ENCODE peak calls at places on chromosomes 2 and 18, in seven cellular contexts. One of them, this sample, is unnamed.

GRCh38 chr2:238128061-238129040 is 10.1 kb upstream of the KLHL30 start:
- DNase-seq in H7: peak
- DNase-seq in stimulated activated CD4-positive, alpha-beta T cell treated with anti-CD3 and anti-CD28 coated beads, TNF-alpha, amount 100 ng/mL, for 1 hour: no peak
- DNase-seq in pancreas: no peak
- DNase-seq in RKO: no peak
- DNase-seq in neuronal stem cell: no peak
- DNase-seq in NCI-H1417: no peak
- DNase-seq in this sample: no peak

GRCh38 chr18:62054929-62055498 is 131.8 kb downstream of the PIGN start:
- DNase-seq in H7: no peak
- DNase-seq in stimulated activated CD4-positive, alpha-beta T cell treated with anti-CD3 and anti-CD28 coated beads, TNF-alpha, amount 100 ng/mL, for 1 hour: no peak
- DNase-seq in pancreas: no peak
- DNase-seq in RKO: no peak
- DNase-seq in neuronal stem cell: no peak
- DNase-seq in NCI-H1417: no peak
- DNase-seq in this sample: no peak

GRCh38 chr2:53170463-53170862 is 597.1 kb upstream of the CHAC2 start:
- DNase-seq in H7: no peak
- DNase-seq in stimulated activated CD4-positive, alpha-beta T cell treated with anti-CD3 and anti-CD28 coated beads, TNF-alpha, amount 100 ng/mL, for 1 hour: no peak
- DNase-seq in pancreas: no peak
- DNase-seq in RKO: no peak
- DNase-seq in neuronal stem cell: no peak
- DNase-seq in NCI-H1417: no peak
- DNase-seq in this sample: no peak

GRCh38 chr18:36572135-36572856 is 256.5 kb downstream of the TPGS2 start:
- DNase-seq in H7: peak
- DNase-seq in stimulated activated CD4-positive, alpha-beta T cell treated with anti-CD3 and anti-CD28 coated beads, TNF-alpha, amount 100 ng/mL, for 1 hour: no peak
- DNase-seq in pancreas: peak
- DNase-seq in RKO: peak
- DNase-seq in neuronal stem cell: peak
- DNase-seq in NCI-H1417: peak
- DNase-seq in this sample: peak

GRCh38 chr2:24711881-24712280 is 81.3 kb downstream of the PTRHD1 start:
- DNase-seq in H7: no peak
- DNase-seq in stimulated activated CD4-positive, alpha-beta T cell treated with anti-CD3 and anti-CD28 coated beads, TNF-alpha, amount 100 ng/mL, for 1 hour: no peak
- DNase-seq in pancreas: no peak
- DNase-seq in RKO: no peak
- DNase-seq in neuronal stem cell: no peak
- DNase-seq in NCI-H1417: no peak
- DNase-seq in this sample: no peak

GRCh38 chr2:161161074-161161577 is 898 bp downstream of the TANK start:
- DNase-seq in H7: no peak
- DNase-seq in stimulated activated CD4-positive, alpha-beta T cell treated with anti-CD3 and anti-CD28 coated beads, TNF-alpha, amount 100 ng/mL, for 1 hour: no peak
- DNase-seq in pancreas: no peak
- DNase-seq in RKO: peak
- DNase-seq in neuronal stem cell: no peak
- DNase-seq in NCI-H1417: peak
- DNase-seq in this sample: no peak

GRCh38 chr18:22641973-22642372 is 224.3 kb upstream of the CTAGE1 start:
- DNase-seq in H7: no peak
- DNase-seq in stimulated activated CD4-positive, alpha-beta T cell treated with anti-CD3 and anti-CD28 coated beads, TNF-alpha, amount 100 ng/mL, for 1 hour: no peak
- DNase-seq in pancreas: no peak
- DNase-seq in RKO: no peak
- DNase-seq in neuronal stem cell: no peak
- DNase-seq in NCI-H1417: no peak
- DNase-seq in this sample: no peak

GRCh38 chr2:129759186-129760010 is 220.1 kb upstream of the RAB6C start:
- DNase-seq in H7: no peak
- DNase-seq in stimulated activated CD4-positive, alpha-beta T cell treated with anti-CD3 and anti-CD28 coated beads, TNF-alpha, amount 100 ng/mL, for 1 hour: no peak
- DNase-seq in pancreas: no peak
- DNase-seq in RKO: no peak
- DNase-seq in neuronal stem cell: no peak
- DNase-seq in NCI-H1417: no peak
- DNase-seq in this sample: no peak

GRCh38 chr18:55097406-55098170 is 138.3 kb upstream of the CCDC68 start:
- DNase-seq in H7: no peak
- DNase-seq in stimulated activated CD4-positive, alpha-beta T cell treated with anti-CD3 and anti-CD28 coated beads, TNF-alpha, amount 100 ng/mL, for 1 hour: no peak
- DNase-seq in pancreas: no peak
- DNase-seq in RKO: no peak
- DNase-seq in neuronal stem cell: no peak
- DNase-seq in NCI-H1417: peak
- DNase-seq in this sample: peak

GRCh38 chr18:32889620-32890593 is 117.1 kb upstream of the KLHL14 start:
- DNase-seq in H7: no peak
- DNase-seq in stimulated activated CD4-positive, alpha-beta T cell treated with anti-CD3 and anti-CD28 coated beads, TNF-alpha, amount 100 ng/mL, for 1 hour: no peak
- DNase-seq in pancreas: no peak
- DNase-seq in RKO: no peak
- DNase-seq in neuronal stem cell: no peak
- DNase-seq in NCI-H1417: no peak
- DNase-seq in this sample: no peak

GRCh38 chr2:28608829-28609400 is 113.1 kb downstream of the PLB1 start:
- DNase-seq in H7: no peak
- DNase-seq in stimulated activated CD4-positive, alpha-beta T cell treated with anti-CD3 and anti-CD28 coated beads, TNF-alpha, amount 100 ng/mL, for 1 hour: no peak
- DNase-seq in pancreas: no peak
- DNase-seq in RKO: no peak
- DNase-seq in neuronal stem cell: no peak
- DNase-seq in NCI-H1417: no peak
- DNase-seq in this sample: no peak

GRCh38 chr2:109402180-109402579 is 211.6 kb downstream of the SEPTIN10 start:
- DNase-seq in H7: no peak
- DNase-seq in stimulated activated CD4-positive, alpha-beta T cell treated with anti-CD3 and anti-CD28 coated beads, TNF-alpha, amount 100 ng/mL, for 1 hour: no peak
- DNase-seq in pancreas: no peak
- DNase-seq in RKO: no peak
- DNase-seq in neuronal stem cell: no peak
- DNase-seq in NCI-H1417: no peak
- DNase-seq in this sample: no peak

GRCh38 chr18:4017479-4017878 is 437.6 kb downstream of the DLGAP1 start:
- DNase-seq in H7: peak
- DNase-seq in stimulated activated CD4-positive, alpha-beta T cell treated with anti-CD3 and anti-CD28 coated beads, TNF-alpha, amount 100 ng/mL, for 1 hour: no peak
- DNase-seq in pancreas: no peak
- DNase-seq in RKO: peak
- DNase-seq in neuronal stem cell: no peak
- DNase-seq in NCI-H1417: peak
- DNase-seq in this sample: no peak

GRCh38 chr2:211955648-211956047 is 583.0 kb downstream of the ERBB4 start:
- DNase-seq in H7: no peak
- DNase-seq in stimulated activated CD4-positive, alpha-beta T cell treated with anti-CD3 and anti-CD28 coated beads, TNF-alpha, amount 100 ng/mL, for 1 hour: no peak
- DNase-seq in pancreas: no peak
- DNase-seq in RKO: no peak
- DNase-seq in neuronal stem cell: no peak
- DNase-seq in NCI-H1417: no peak
- DNase-seq in this sample: no peak

GRCh38 chr2:171598713-171599319 is 76.5 kb downstream of the CYBRD1 start:
- DNase-seq in H7: peak
- DNase-seq in stimulated activated CD4-positive, alpha-beta T cell treated with anti-CD3 and anti-CD28 coated beads, TNF-alpha, amount 100 ng/mL, for 1 hour: no peak
- DNase-seq in pancreas: peak
- DNase-seq in RKO: peak
- DNase-seq in neuronal stem cell: peak
- DNase-seq in NCI-H1417: peak
- DNase-seq in this sample: peak

GRCh38 chr2:65030933-65031332 is 25.3 kb upstream of the CEP68 start:
- DNase-seq in H7: no peak
- DNase-seq in stimulated activated CD4-positive, alpha-beta T cell treated with anti-CD3 and anti-CD28 coated beads, TNF-alpha, amount 100 ng/mL, for 1 hour: no peak
- DNase-seq in pancreas: no peak
- DNase-seq in RKO: no peak
- DNase-seq in neuronal stem cell: no peak
- DNase-seq in NCI-H1417: no peak
- DNase-seq in this sample: no peak

GRCh38 chr18:42617086-42617725 is 498.3 kb downstream of the RIT2 start:
- DNase-seq in H7: no peak
- DNase-seq in stimulated activated CD4-positive, alpha-beta T cell treated with anti-CD3 and anti-CD28 coated beads, TNF-alpha, amount 100 ng/mL, for 1 hour: no peak
- DNase-seq in pancreas: no peak
- DNase-seq in RKO: no peak
- DNase-seq in neuronal stem cell: no peak
- DNase-seq in NCI-H1417: no peak
- DNase-seq in this sample: no peak

GRCh38 chr2:219644801-219645480 is 17.5 kb downstream of the SLC4A3 start:
- DNase-seq in H7: no peak
- DNase-seq in stimulated activated CD4-positive, alpha-beta T cell treated with anti-CD3 and anti-CD28 coated beads, TNF-alpha, amount 100 ng/mL, for 1 hour: no peak
- DNase-seq in pancreas: no peak
- DNase-seq in RKO: no peak
- DNase-seq in neuronal stem cell: no peak
- DNase-seq in NCI-H1417: peak
- DNase-seq in this sample: no peak

GRCh38 chr2:178428396-178428806 is 22.6 kb downstream of the PRKRA start:
- DNase-seq in H7: no peak
- DNase-seq in stimulated activated CD4-positive, alpha-beta T cell treated with anti-CD3 and anti-CD28 coated beads, TNF-alpha, amount 100 ng/mL, for 1 hour: no peak
- DNase-seq in pancreas: no peak
- DNase-seq in RKO: no peak
- DNase-seq in neuronal stem cell: no peak
- DNase-seq in NCI-H1417: no peak
- DNase-seq in this sample: no peak

GRCh38 chr2:204220896-204221295 is 284.3 kb downstream of the ICOS start:
- DNase-seq in H7: no peak
- DNase-seq in stimulated activated CD4-positive, alpha-beta T cell treated with anti-CD3 and anti-CD28 coated beads, TNF-alpha, amount 100 ng/mL, for 1 hour: no peak
- DNase-seq in pancreas: no peak
- DNase-seq in RKO: no peak
- DNase-seq in neuronal stem cell: no peak
- DNase-seq in NCI-H1417: no peak
- DNase-seq in this sample: no peak

GRCh38 chr2:68158134-68158447 is 403 bp downstream of the PNO1 start:
- DNase-seq in H7: no peak
- DNase-seq in stimulated activated CD4-positive, alpha-beta T cell treated with anti-CD3 and anti-CD28 coated beads, TNF-alpha, amount 100 ng/mL, for 1 hour: no peak
- DNase-seq in pancreas: no peak
- DNase-seq in RKO: no peak
- DNase-seq in neuronal stem cell: no peak
- DNase-seq in NCI-H1417: no peak
- DNase-seq in this sample: no peak

GRCh38 chr2:187198136-187198535 is 249.9 kb downstream of the CALCRL start:
- DNase-seq in H7: no peak
- DNase-seq in stimulated activated CD4-positive, alpha-beta T cell treated with anti-CD3 and anti-CD28 coated beads, TNF-alpha, amount 100 ng/mL, for 1 hour: no peak
- DNase-seq in pancreas: no peak
- DNase-seq in RKO: no peak
- DNase-seq in neuronal stem cell: no peak
- DNase-seq in NCI-H1417: peak
- DNase-seq in this sample: no peak

GRCh38 chr2:8053241-8053640 is 628.6 kb upstream of the ID2 start:
- DNase-seq in H7: no peak
- DNase-seq in stimulated activated CD4-positive, alpha-beta T cell treated with anti-CD3 and anti-CD28 coated beads, TNF-alpha, amount 100 ng/mL, for 1 hour: no peak
- DNase-seq in pancreas: no peak
- DNase-seq in RKO: no peak
- DNase-seq in neuronal stem cell: no peak
- DNase-seq in NCI-H1417: no peak
- DNase-seq in this sample: no peak

GRCh38 chr2:227324671-227325055 is 388 bp upstream of the MFF start:
- DNase-seq in H7: peak
- DNase-seq in stimulated activated CD4-positive, alpha-beta T cell treated with anti-CD3 and anti-CD28 coated beads, TNF-alpha, amount 100 ng/mL, for 1 hour: no peak
- DNase-seq in pancreas: peak
- DNase-seq in RKO: peak
- DNase-seq in neuronal stem cell: no peak
- DNase-seq in NCI-H1417: no peak
- DNase-seq in this sample: no peak

GRCh38 chr2:27606611-27607010 is 22.2 kb downstream of the CCDC121 start:
- DNase-seq in H7: no peak
- DNase-seq in stimulated activated CD4-positive, alpha-beta T cell treated with anti-CD3 and anti-CD28 coated beads, TNF-alpha, amount 100 ng/mL, for 1 hour: no peak
- DNase-seq in pancreas: no peak
- DNase-seq in RKO: no peak
- DNase-seq in neuronal stem cell: no peak
- DNase-seq in NCI-H1417: no peak
- DNase-seq in this sample: no peak

GRCh38 chr2:152694161-152694661 is 23.1 kb downstream of the PRPF40A start:
- DNase-seq in H7: no peak
- DNase-seq in stimulated activated CD4-positive, alpha-beta T cell treated with anti-CD3 and anti-CD28 coated beads, TNF-alpha, amount 100 ng/mL, for 1 hour: no peak
- DNase-seq in pancreas: no peak
- DNase-seq in RKO: peak
- DNase-seq in neuronal stem cell: no peak
- DNase-seq in NCI-H1417: no peak
- DNase-seq in this sample: no peak

GRCh38 chr2:225173909-225174308 is 131.6 kb upstream of the DOCK10 start:
- DNase-seq in H7: no peak
- DNase-seq in stimulated activated CD4-positive, alpha-beta T cell treated with anti-CD3 and anti-CD28 coated beads, TNF-alpha, amount 100 ng/mL, for 1 hour: no peak
- DNase-seq in pancreas: no peak
- DNase-seq in RKO: no peak
- DNase-seq in neuronal stem cell: peak
- DNase-seq in NCI-H1417: peak
- DNase-seq in this sample: peak

GRCh38 chr2:159982270-159982669 is 80.1 kb downstream of the PLA2R1 start:
- DNase-seq in H7: no peak
- DNase-seq in stimulated activated CD4-positive, alpha-beta T cell treated with anti-CD3 and anti-CD28 coated beads, TNF-alpha, amount 100 ng/mL, for 1 hour: no peak
- DNase-seq in pancreas: peak
- DNase-seq in RKO: peak
- DNase-seq in neuronal stem cell: no peak
- DNase-seq in NCI-H1417: no peak
- DNase-seq in this sample: no peak

GRCh38 chr2:148674063-148675020 is 29.8 kb downstream of the EPC2 start:
- DNase-seq in H7: peak
- DNase-seq in stimulated activated CD4-positive, alpha-beta T cell treated with anti-CD3 and anti-CD28 coated beads, TNF-alpha, amount 100 ng/mL, for 1 hour: no peak
- DNase-seq in pancreas: no peak
- DNase-seq in RKO: peak
- DNase-seq in neuronal stem cell: peak
- DNase-seq in NCI-H1417: no peak
- DNase-seq in this sample: no peak

GRCh38 chr2:190950566-190950991 is 63.4 kb downstream of the STAT1 start:
- DNase-seq in H7: no peak
- DNase-seq in stimulated activated CD4-positive, alpha-beta T cell treated with anti-CD3 and anti-CD28 coated beads, TNF-alpha, amount 100 ng/mL, for 1 hour: no peak
- DNase-seq in pancreas: no peak
- DNase-seq in RKO: no peak
- DNase-seq in neuronal stem cell: no peak
- DNase-seq in NCI-H1417: no peak
- DNase-seq in this sample: no peak